ENCODE peak calls at places on chromosomes 2 and 18, in nine cellular contexts. E is T-helper 9 cell; C is M059J; F is sciatic nerve; Y is activated CD8-positive, alpha-beta T cell treated with anti-CD3 and anti-CD28 coated beads, Interleukin-2, amount 10 ng/mL, durations not matched to agents 7 days and 5 days; Q is A172; L is ELF-1; K is cardiac septum; M is fibroblast of mammary gland. G is an unnamed sample.

GRCh38 chr2:102033028-102033749 is 41.4 kb downstream of the IL1R2 start:
- DNase-seq in C (peak), F (no peak), M (peak), L (peak), K (peak), Y (peak), E (no peak), Q (peak), G (no peak)

GRCh38 chr2:229130522-229130921 is 140.6 kb downstream of the PID1 start:
- DNase-seq in M (no peak), E (no peak), F (no peak), L (no peak), K (no peak), Q (no peak), Y (no peak), C (no peak), G (no peak)

GRCh38 chr2:236967499-236967783 is 118.2 kb upstream of the COPS8 start:
- DNase-seq in C (peak), M (no peak), K (no peak), L (no peak), E (no peak), F (no peak), Q (no peak), Y (no peak), G (peak)

GRCh38 chr2:79585701-79586428 is 73.0 kb downstream of the CTNNA2 start:
- DNase-seq in L (no peak), Y (no peak), E (no peak), Q (peak), M (peak), C (peak), K (no peak), F (no peak), G (peak)

GRCh38 chr2:66495788-66496640 is 61.1 kb downstream of the MEIS1 start:
- DNase-seq in C (peak), L (peak), F (no peak), M (peak), Q (peak), K (peak), E (no peak), Y (no peak), G (peak)

GRCh38 chr18:32552421-32553030 is 81.8 kb upstream of the GAREM1 start:
- DNase-seq in F (peak), E (peak), Y (peak), K (no peak), C (peak), Q (peak), L (peak), M (peak), G (peak)

GRCh38 chr2:26326514-26326913 is 19.4 kb upstream of the SELENOI start:
- DNase-seq in L (no peak), K (no peak), M (peak), F (no peak), E (no peak), Q (no peak), C (peak), Y (no peak), G (no peak)

GRCh38 chr2:99762714-99763113 is 272.9 kb upstream of the REV1 start:
- DNase-seq in Q (no peak), F (no peak), L (no peak), Y (no peak), M (no peak), E (no peak), C (no peak), K (no peak), G (no peak)

GRCh38 chr2:70340921-70341765 is 39.3 kb upstream of the FAM136A start:
- DNase-seq in M (peak), F (no peak), Y (peak), K (no peak), L (peak), C (peak), E (peak), Q (peak), G (peak)

GRCh38 chr2:43075054-43075593 is 151.3 kb downstream of the ZFP36L2 start:
- DNase-seq in K (peak), M (peak), L (no peak), Q (peak), C (peak), Y (no peak), F (peak), E (no peak), G (peak)

GRCh38 chr2:209960676-209961630 is 41.5 kb upstream of the RPE start:
- DNase-seq in L (peak), C (peak), F (peak), M (peak), K (no peak), E (peak), Q (peak), Y (peak), G (peak)

GRCh38 chr18:3816601-3817363 is 366.8 kb downstream of the TGIF1 start:
- DNase-seq in L (no peak), C (peak), Q (peak), E (no peak), M (peak), Y (no peak), F (no peak), K (no peak), G (no peak)

GRCh38 chr2:138475394-138475793 is 26.2 kb upstream of the SPOPL start:
- DNase-seq in M (no peak), F (no peak), L (no peak), C (peak), Q (no peak), K (no peak), Y (no peak), E (no peak), G (no peak)

GRCh38 chr2:217610411-217610814 is 392.4 kb downstream of the TNS1 start:
- DNase-seq in K (no peak), F (no peak), Q (no peak), M (no peak), E (no peak), L (no peak), Y (peak), C (no peak), G (no peak)

GRCh38 chr2:67215636-67216035 is 181.5 kb upstream of the ETAA1 start:
- DNase-seq in Q (no peak), L (no peak), F (no peak), M (no peak), C (no peak), E (no peak), Y (no peak), K (no peak), G (no peak)

GRCh38 chr2:162245051-162245450 is 1.8 kb upstream of the FAP start:
- DNase-seq in Q (peak), E (no peak), L (no peak), K (no peak), C (peak), M (peak), F (no peak), Y (no peak), G (no peak)

GRCh38 chr18:58241877-58242276 is 197.9 kb downstream of the NEDD4L start:
- DNase-seq in E (no peak), C (peak), L (no peak), F (no peak), M (peak), Y (no peak), K (no peak), Q (no peak), G (no peak)

GRCh38 chr2:133072837-133073694 is 403.1 kb upstream of the LYPD1 start:
- DNase-seq in Q (no peak), E (no peak), Y (no peak), K (no peak), C (no peak), L (no peak), M (no peak), F (no peak), G (no peak)

G was measured in endodermal cell.